ENCODE peak calls at places on chromosomes 3 and 15, in eight cellular contexts. K is IMR-90, Y is hepatocyte, D is heart left ventricle, A is left ventricle myocardium inferior, H is adrenal gland, F is mucosa of descending colon, V is neural progenitor cell. J is an unnamed sample. For H3K4me1, the result is how much of the 10 kb centered on the place peaks cover.

GRCh38 chr3:9080165-9080564 is 116.9 kb upstream of the RAD18 start:
- DNase-seq in K (peak), Y (no peak), D (no peak), A (no peak), H (no peak), F (no peak), V (no peak), J (no peak)

GRCh38 chr3:138265745-138266144 is 63.9 kb downstream of the NME9 start:
- DNase-seq in K (no peak), Y (no peak), D (no peak), A (no peak), H (no peak), F (no peak), V (no peak), J (no peak)

GRCh38 chr3:129317014-129317771 is 38.5 kb downstream of the HMCES start:
- DNase-seq in K (no peak), Y (no peak), D (no peak), A (no peak), H (no peak), F (no peak), V (no peak), J (no peak)

GRCh38 chr3:77325702-77326101 is 285.8 kb downstream of the ROBO2 start:
- DNase-seq in K (no peak), Y (no peak), D (no peak), A (no peak), H (no peak), F (no peak), V (no peak), J (no peak)

GRCh38 chr15:45714501-45715488 is 80.0 kb downstream of the SQOR start:
- DNase-seq in K (peak), Y (peak), D (peak), A (peak), H (peak), F (no peak), V (peak), J (no peak)

GRCh38 chr3:166190360-166190759 is 353.1 kb upstream of the BCHE start:
- DNase-seq in K (peak), Y (peak), D (no peak), A (no peak), H (no peak), F (no peak), V (peak), J (no peak)

GRCh38 chr3:10703875-10704274 is 112.2 kb upstream of the SLC6A11 start:
- DNase-seq in K (peak), Y (no peak), D (no peak), A (no peak), H (no peak), F (no peak), V (peak), J (no peak)

GRCh38 chr3:171055336-171056178 is 29.0 kb upstream of the SLC2A2 start:
- DNase-seq in K (peak), Y (peak), D (no peak), A (no peak), H (no peak), F (no peak), V (no peak), J (no peak)

GRCh38 chr15:78993931-78994530 is 49.2 kb upstream of the CTSH start:
- DNase-seq in K (no peak), Y (peak), D (no peak), A (no peak), H (no peak), F (no peak), V (no peak), J (no peak)

GRCh38 chr15:63889831-63890230 is 56.1 kb upstream of the HERC1 start:
- DNase-seq in K (no peak), Y (no peak), D (no peak), A (no peak), H (no peak), F (no peak), V (no peak), J (no peak)

GRCh38 chr3:107028086-107028485 is 349.2 kb upstream of the CCDC54 start:
- DNase-seq in K (no peak), Y (no peak), D (no peak), A (no peak), H (no peak), F (no peak), V (no peak), J (no peak)

GRCh38 chr15:70812827-70813364 is 41.1 kb downstream of the LARP6 start:
- DNase-seq in K (no peak), Y (no peak), D (no peak), A (no peak), H (no peak), F (no peak), V (no peak), J (no peak)

GRCh38 chr3:197520311-197521276 is 35.2 kb downstream of the BDH1 start:
- DNase-seq in K (peak), Y (peak), D (no peak), A (no peak), H (peak), F (peak), V (peak), J (no peak)

GRCh38 chr3:107370902-107371301 is 6.3 kb upstream of the CCDC54 start:
- DNase-seq in K (no peak), Y (no peak), D (no peak), A (no peak), H (no peak), F (no peak), V (no peak), J (no peak)

DNA sequence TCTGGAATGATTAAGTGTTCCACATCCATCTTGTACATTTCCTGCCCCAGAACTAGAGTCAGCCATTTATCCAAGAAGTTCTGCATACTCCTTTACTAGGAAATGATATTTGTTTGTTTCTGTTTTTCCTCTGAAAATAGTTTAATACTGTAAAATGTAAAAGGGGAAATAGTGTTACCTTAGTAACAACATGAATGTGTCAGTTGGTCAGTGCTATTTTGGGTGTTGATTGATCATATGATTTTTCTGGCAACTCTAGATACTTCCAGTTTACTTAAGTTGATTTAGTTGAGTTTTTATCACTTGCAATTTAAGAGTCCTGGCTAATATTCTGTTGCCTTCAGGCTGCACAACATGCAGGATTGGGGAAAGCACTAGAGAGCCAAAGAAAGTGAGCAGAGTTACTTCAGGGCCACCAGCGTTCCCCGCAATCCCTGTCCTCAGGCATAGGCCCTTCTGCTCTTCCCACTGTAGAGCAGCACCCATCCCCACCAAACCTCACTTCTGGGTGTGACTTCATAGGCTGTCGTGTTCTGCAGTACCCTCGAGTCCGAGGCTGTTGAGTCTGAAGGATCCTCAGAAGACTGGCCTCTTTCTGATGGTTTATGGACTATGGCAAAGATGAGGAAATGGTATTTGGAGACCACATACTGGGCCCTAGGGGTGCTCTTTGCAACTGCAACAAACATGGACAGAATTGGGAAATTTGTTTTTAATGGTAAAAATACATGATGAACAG is 69.0 kb downstream of the CHD2 start:
- DNase-seq in K (no peak), Y (no peak), D (no peak), A (no peak), H (no peak), F (no peak), V (no peak), J (no peak)
- TF ChIP-seq CTCF in K (no peak), Y (peak), D (no peak), A (peak), H (no peak), F (no peak), V (no peak), J (no peak)

GRCh38 chr3:143974877-143975238 is 3.2 kb downstream of the DIPK2A start:
- DNase-seq in K (peak), Y (no peak), D (no peak), A (no peak), H (no peak), F (no peak), V (no peak), J (no peak)
- H3K4me3 ChIP-seq in K (no peak), Y (peak), D (peak), A (peak), H (peak), F (no peak), V (peak), J (peak)

DNA sequence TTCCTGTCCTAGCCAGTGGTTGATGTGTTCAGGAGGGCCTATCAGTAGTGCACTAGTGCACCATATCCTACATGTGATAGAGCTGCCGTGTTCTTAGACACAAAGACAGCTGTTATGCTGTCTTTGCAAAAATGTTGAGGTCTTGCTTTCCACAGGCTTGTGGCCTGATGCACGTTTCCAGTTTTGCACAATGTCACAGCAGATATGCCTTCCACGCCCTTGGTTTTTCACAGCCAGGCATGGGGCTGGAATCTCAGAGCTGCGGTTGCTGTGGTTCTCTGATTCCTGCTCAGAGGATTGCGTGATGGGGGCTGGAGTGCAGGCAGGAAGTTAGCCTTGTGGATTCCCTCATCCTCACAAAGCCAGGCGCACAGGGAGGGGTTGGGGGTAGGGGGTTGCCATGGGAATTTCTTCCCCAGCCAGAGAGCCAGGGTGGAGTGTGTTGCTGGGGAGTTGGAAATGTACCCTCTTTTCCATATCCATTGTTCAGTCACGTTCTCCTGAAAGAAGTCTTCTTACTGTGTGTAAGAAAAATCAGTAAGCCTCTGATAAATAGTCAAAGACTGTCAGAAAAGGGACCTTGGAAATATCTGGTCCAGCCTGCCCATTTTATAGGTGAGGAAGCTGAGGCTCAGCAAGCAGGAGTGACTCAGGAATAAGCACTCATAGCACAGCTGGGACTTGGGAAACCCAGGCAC is 79.4 kb downstream of the SMAD3 start:
- DNase-seq in K (peak), Y (peak), D (no peak), A (no peak), H (no peak), F (peak), V (no peak), J (no peak)
- H3K4me1 ChIP-seq in K (half or more), Y (half or more), D (under half), A (half or more), H (under half), F (under half), V (half or more), J (half or more)

GRCh38 chr3:134838599-134838998 is 43.5 kb downstream of the EPHB1 start:
- DNase-seq in K (no peak), Y (no peak), D (no peak), A (no peak), H (no peak), F (no peak), V (no peak), J (no peak)
- TF ChIP-seq CTCF in K (peak), Y (peak), D (no peak), A (no peak), H (no peak), F (no peak), V (peak), J (no peak)

J was measured in gastrocnemius medialis.